ENCODE peak calls at places on chromosomes 3 and 15, in four cellular contexts. B is right lobe of liver, K is type B pancreatic cell, V is fibroblast of villous mesenchyme. A is an unnamed sample.

GRCh38 chr15:77035999-77036471 is 34.9 kb downstream of the TSPAN3 start:
- DNase-seq in B (no peak), K (peak), V (no peak), A (no peak)

GRCh38 chr15:83764201-83764839 is 110.4 kb downstream of the ADAMTSL3 start:
- DNase-seq in B (no peak), K (no peak), V (no peak), A (no peak)

GRCh38 chr15:75049392-75049791 is 26.0 kb downstream of the PPCDC start:
- DNase-seq in B (peak), K (no peak), V (peak), A (no peak)

GRCh38 chr3:45143673-45144670 is 2.2 kb downstream of the CDCP1 start:
- DNase-seq in B (no peak), K (no peak), V (peak), A (no peak)

GRCh38 chr3:175255698-175256097 is 396.6 kb downstream of the NAALADL2 start:
- DNase-seq in B (no peak), K (no peak), V (peak), A (no peak)

GRCh38 chr3:140078940-140079339 is 144.0 kb downstream of the CLSTN2 start:
- DNase-seq in B (no peak), K (no peak), V (no peak), A (no peak)

GRCh38 chr3:88123526-88123925 is 26.2 kb upstream of the C3orf38 start:
- DNase-seq in B (no peak), K (no peak), V (no peak), A (no peak)

GRCh38 chr3:52839892-52840545 is 5.2 kb upstream of the MUSTN1 start:
- DNase-seq in B (peak), K (no peak), V (no peak), A (no peak)

GRCh38 chr15:62850318-62850717 is 192.2 kb upstream of the TPM1 start:
- DNase-seq in B (peak), K (no peak), V (no peak), A (no peak)

GRCh38 chr3:16768956-16769355 is 115.8 kb upstream of the PLCL2 start:
- DNase-seq in B (no peak), K (no peak), V (no peak), A (no peak)

GRCh38 chr3:36538405-36538804 is 158.1 kb downstream of the STAC start:
- DNase-seq in B (no peak), K (no peak), V (no peak), A (no peak)

GRCh38 chr3:53089511-53089910 is 40.7 kb downstream of the RFT1 start:
- DNase-seq in B (no peak), K (no peak), V (no peak), A (no peak)

GRCh38 chr3:32018723-32019564 is 37.4 kb downstream of the ZNF860 start:
- DNase-seq in B (no peak), K (no peak), V (peak), A (no peak)

GRCh38 chr3:180690061-180690460 is 10.8 kb upstream of the CCDC39 start:
- DNase-seq in B (no peak), K (no peak), V (no peak), A (no peak)

GRCh38 chr15:44726136-44726535 is 10.2 kb upstream of the TRIM69 start:
- DNase-seq in B (no peak), K (no peak), V (peak), A (no peak)

GRCh38 chr3:65793495-65794200 is 245.1 kb downstream of the MAGI1 start:
- DNase-seq in B (no peak), K (no peak), V (no peak), A (no peak)

GRCh38 chr3:132773071-132773619 is 50.9 kb upstream of the NPHP3 start:
- DNase-seq in B (no peak), K (no peak), V (no peak), A (no peak)

GRCh38 chr15:101025116-101025885 is 106.1 kb downstream of the LRRK1 start:
- DNase-seq in B (no peak), K (peak), V (no peak), A (peak)

GRCh38 chr3:149080011-149080698 is 6.2 kb downstream of the HLTF start:
- DNase-seq in B (no peak), K (no peak), V (peak), A (no peak)

GRCh38 chr3:107206141-107206540 is 171.1 kb upstream of the CCDC54 start:
- DNase-seq in B (no peak), K (no peak), V (peak), A (no peak)

GRCh38 chr15:57340673-57341259 is 35.5 kb upstream of the CGNL1 start:
- DNase-seq in B (no peak), K (no peak), V (peak), A (no peak)

GRCh38 chr15:27897481-27897880 is 201.6 kb downstream of the OCA2 start:
- DNase-seq in B (no peak), K (no peak), V (no peak), A (no peak)
- TF ChIP-seq CTCF in B (no peak), K (no peak), V (no peak), A (no peak)

DNA sequence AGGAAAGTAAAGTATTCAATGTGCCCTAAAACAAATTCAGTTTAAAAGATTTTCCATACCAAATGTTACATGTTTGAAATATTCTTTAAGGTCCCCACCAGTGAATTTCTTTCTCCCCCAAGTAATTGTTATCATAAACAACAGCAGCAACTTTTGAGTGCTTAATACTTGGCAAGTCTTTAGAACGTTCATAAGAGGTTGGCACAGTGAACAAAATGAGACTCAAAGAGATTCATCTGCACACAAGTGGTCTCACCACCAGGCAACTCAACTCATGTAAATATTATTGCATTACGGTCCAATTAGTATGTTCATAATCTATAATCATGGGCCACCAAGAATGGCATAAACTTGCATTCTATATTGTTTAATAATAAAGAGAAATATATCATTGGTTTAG is 98.7 kb downstream of the TBL1XR1 start:
- DNase-seq in B (no peak), K (no peak), V (no peak), A (no peak)
- TF ChIP-seq CTCF in B (no peak), K (no peak), V (no peak), A (no peak)

GRCh38 chr3:113634782-113635474 is 61.5 kb downstream of the USF3 start:
- DNase-seq in B (no peak), K (no peak), V (no peak), A (no peak)

GRCh38 chr3:113643583-113643982 is 52.9 kb downstream of the USF3 start:
- DNase-seq in B (no peak), K (no peak), V (no peak), A (no peak)

GRCh38 chr3:113638910-113639309 is 57.5 kb downstream of the USF3 start:
- DNase-seq in B (no peak), K (no peak), V (no peak), A (no peak)

GRCh38 chr3:113637756-113638155 is 58.7 kb downstream of the USF3 start:
- DNase-seq in B (no peak), K (no peak), V (no peak), A (no peak)

DNA sequence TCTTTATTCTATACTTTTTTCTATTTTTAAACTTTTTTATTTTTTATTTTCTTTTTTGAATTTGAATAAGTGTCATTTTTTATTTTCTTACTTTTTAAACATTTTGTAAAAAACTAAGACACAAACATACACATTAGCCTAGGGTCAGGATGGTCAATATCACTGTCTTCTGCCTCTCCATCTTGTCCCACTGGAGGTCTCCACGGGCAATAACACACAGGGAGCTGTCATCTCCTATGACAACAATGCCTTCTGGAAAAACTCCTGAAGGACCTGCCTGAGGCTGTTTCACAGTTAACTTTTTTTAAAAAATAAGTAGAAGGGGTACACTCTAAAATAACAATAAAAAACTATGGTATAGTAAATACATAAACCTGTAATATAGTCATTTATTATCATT is 56.8 kb downstream of the USF3 start:
- DNase-seq in B (no peak), K (no peak), V (no peak), A (no peak)
- TF ChIP-seq CTCF in B (no peak), K (no peak), V (no peak), A (no peak)

GRCh38 chr3:61564405-61565059 is 3.2 kb downstream of the PTPRG start:
- DNase-seq in B (peak), K (peak), V (peak), A (peak)
- TF ChIP-seq CTCF in B (peak), K (peak), V (peak), A (peak)

GRCh38 chr3:125325746-125326145 is 49.4 kb downstream of the ZNF148 start:
- DNase-seq in B (no peak), K (no peak), V (no peak), A (no peak)

GRCh38 chr3:125334675-125335560 is 40.2 kb downstream of the ZNF148 start:
- DNase-seq in B (no peak), K (no peak), V (peak), A (no peak)

GRCh38 chr3:125326957-125327356 is 48.2 kb downstream of the ZNF148 start:
- DNase-seq in B (no peak), K (no peak), V (no peak), A (no peak)

GRCh38 chr3:125332504-125332903 is 42.6 kb downstream of the ZNF148 start:
- DNase-seq in B (no peak), K (no peak), V (no peak), A (no peak)

GRCh38 chr3:125331243-125331642 is 43.9 kb downstream of the ZNF148 start:
- DNase-seq in B (no peak), K (no peak), V (no peak), A (no peak)
- TF ChIP-seq CTCF in B (no peak), K (no peak), V (no peak), A (no peak)

A was measured in osteocyte.